ENCODE peak calls at places on chromosome 6, in five cellular contexts. U, G, Y, W and O are unnamed samples. For H3K27me3, the result is how much of the 10 kb centered on the place peaks cover.

GRCh38 chr6:90008908-90009501 is 114.7 kb downstream of the GJA10 start:
- ATAC-seq in U (no peak), G (no peak), Y (no peak), W (no peak), O (no peak)

GRCh38 chr6:122568865-122569264 is 41.3 kb upstream of the PKIB start:
- ATAC-seq in U (no peak), G (no peak), Y (no peak), W (no peak), O (no peak)

GRCh38 chr6:148491638-148492210 is 149.1 kb downstream of the SASH1 start:
- ATAC-seq in U (no peak), G (no peak), Y (no peak), W (no peak), O (no peak)

GRCh38 chr6:109183109-109183508 is 87.8 kb downstream of the CEP57L1 start:
- ATAC-seq in U (no peak), G (no peak), Y (peak), W (no peak), O (no peak)

GRCh38 chr6:147621280-147621679 is 112.8 kb downstream of the SAMD5 start:
- ATAC-seq in U (peak), G (no peak), Y (no peak), W (no peak), O (peak)

GRCh38 chr6:144115219-144115618 is 19.8 kb upstream of the SF3B5 start:
- ATAC-seq in U (no peak), G (no peak), Y (no peak), W (no peak), O (no peak)

GRCh38 chr6:43035495-43036194 is 14.2 kb downstream of the RRP36 start:
- ATAC-seq in U (peak), G (peak), Y (no peak), W (peak), O (no peak)

GRCh38 chr6:37512400-37512958 is 12.8 kb upstream of the CCDC167 start:
- ATAC-seq in U (no peak), G (no peak), Y (no peak), W (no peak), O (no peak)

GRCh38 chr6:24981385-24981758 is 45.6 kb upstream of the RIPOR2 start:
- ATAC-seq in U (no peak), G (no peak), Y (no peak), W (no peak), O (no peak)

GRCh38 chr6:37868447-37868825 is 48.9 kb downstream of the ZFAND3 start:
- ATAC-seq in U (no peak), G (peak), Y (peak), W (no peak), O (no peak)

GRCh38 chr6:5723905-5724691 is 282.6 kb downstream of the NRN1 start:
- ATAC-seq in U (no peak), G (no peak), Y (peak), W (peak), O (peak)

GRCh38 chr6:149271348-149272340 is 45.9 kb upstream of the TAB2 start:
- ATAC-seq in U (no peak), G (no peak), Y (peak), W (no peak), O (no peak)

GRCh38 chr6:16040282-16040974 is 88.5 kb upstream of the MYLIP start:
- ATAC-seq in U (no peak), G (no peak), Y (no peak), W (no peak), O (no peak)

GRCh38 chr6:131443514-131443913 is 129.5 kb upstream of the ARG1 start:
- ATAC-seq in U (no peak), G (no peak), Y (no peak), W (no peak), O (no peak)

GRCh38 chr6:22476811-22477210 is 92.6 kb upstream of the HDGFL1 start:
- ATAC-seq in U (no peak), G (no peak), Y (no peak), W (no peak), O (no peak)

GRCh38 chr6:147322299-147323162 is 118.3 kb downstream of the STXBP5 start:
- ATAC-seq in U (no peak), G (no peak), Y (peak), W (no peak), O (peak)

GRCh38 chr6:101069191-101069795 is 188.2 kb upstream of the ASCC3 start:
- ATAC-seq in U (no peak), G (no peak), Y (no peak), W (no peak), O (no peak)

GRCh38 chr6:160949531-160949930 is 42.0 kb upstream of the MAP3K4 start:
- ATAC-seq in U (no peak), G (no peak), Y (no peak), W (no peak), O (no peak)

GRCh38 chr6:124947821-124948451 is 14.3 kb upstream of the RNF217 start:
- ATAC-seq in U (no peak), G (no peak), Y (no peak), W (no peak), O (no peak)

GRCh38 chr6:125307150-125307838 is 5.5 kb upstream of the HDDC2 start:
- ATAC-seq in U (peak), G (peak), Y (no peak), W (no peak), O (no peak)

GRCh38 chr6:147787407-147787806 is 278.9 kb downstream of the SAMD5 start:
- ATAC-seq in U (no peak), G (no peak), Y (no peak), W (no peak), O (no peak)

GRCh38 chr6:167668754-167669552 is 157.8 kb upstream of the AFDN start:
- ATAC-seq in U (peak), G (peak), Y (no peak), W (no peak), O (no peak)

GRCh38 chr6:132020138-132020551 is 69.0 kb upstream of the CCN2 start:
- ATAC-seq in U (peak), G (peak), Y (no peak), W (peak), O (peak)

GRCh38 chr6:32952817-32953739 is at the start of gene HLA-DMA:
- ATAC-seq in U (peak), G (peak), Y (peak), W (peak), O (peak)

GRCh38 chr6:89140347-89141159 is 5.3 kb upstream of the PM20D2 start:
- ATAC-seq in U (peak), G (peak), Y (no peak), W (peak), O (no peak)

DNA sequence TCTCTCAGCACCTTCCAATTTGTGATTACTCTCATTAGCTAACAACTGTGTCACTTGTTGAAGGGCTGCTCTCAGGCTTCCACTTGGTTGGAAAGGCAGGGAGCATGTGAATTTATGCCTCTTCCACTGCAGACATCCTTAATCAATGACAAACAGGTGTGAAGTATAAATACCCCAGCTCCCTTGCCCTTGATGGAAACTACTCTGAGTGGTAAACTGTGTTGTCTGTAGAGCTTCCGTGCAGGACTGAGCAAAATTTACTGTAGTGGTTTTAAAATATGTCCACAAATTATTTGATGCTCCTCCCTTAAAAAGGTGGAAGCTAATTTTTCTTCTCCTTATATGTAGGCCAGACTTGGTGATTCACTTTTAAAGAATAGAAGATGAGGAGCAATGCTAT is 253.0 kb upstream of the TBX18 start:
- ATAC-seq in U (no peak), G (no peak), Y (no peak), W (no peak), O (no peak)
- H3K27ac ChIP-seq in U (no peak), G (no peak), Y (no peak), W (no peak), O (no peak)

GRCh38 chr6:28478518-28478917 is 35.2 kb upstream of the ZSCAN23 start:
- ATAC-seq in U (no peak), G (no peak), Y (no peak), W (no peak), O (no peak)

GRCh38 chr6:28474441-28475219 is 31.3 kb upstream of the ZSCAN23 start:
- ATAC-seq in U (no peak), G (no peak), Y (peak), W (no peak), O (no peak)

GRCh38 chr6:28485482-28485881 is 30.1 kb downstream of the GPX6 start:
- ATAC-seq in U (no peak), G (no peak), Y (no peak), W (no peak), O (no peak)

DNA sequence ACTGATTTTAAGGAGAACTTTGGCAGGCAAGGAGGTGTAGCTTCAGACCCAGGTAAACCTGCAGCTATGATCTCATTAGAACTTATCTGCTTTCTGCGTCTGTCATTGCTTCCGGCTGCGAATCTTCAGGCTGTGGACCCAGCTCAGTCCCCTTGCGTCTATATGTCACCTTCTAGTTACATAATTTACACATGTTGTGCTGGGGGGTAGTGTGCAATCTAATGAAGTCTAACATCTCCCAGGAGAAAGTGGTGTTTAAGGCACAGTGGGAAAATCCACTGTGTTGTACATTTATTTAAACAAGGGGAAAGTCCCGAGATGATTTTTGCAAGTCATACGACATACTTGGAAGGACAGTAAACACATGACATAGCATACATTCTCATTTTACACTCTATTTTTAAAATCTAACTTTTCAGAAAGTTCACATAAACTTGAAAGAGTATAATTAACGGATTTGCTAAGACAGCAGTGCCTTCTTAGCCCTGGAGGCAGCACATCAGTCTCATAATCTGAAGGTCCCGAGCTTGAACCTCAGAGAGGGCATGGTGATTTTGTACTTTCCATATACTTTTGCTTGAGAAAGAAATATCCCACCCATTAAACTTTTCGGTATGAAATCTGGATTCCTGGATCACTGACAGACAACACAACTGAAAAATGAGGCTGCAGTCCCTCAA is 35.2 kb downstream of the GPX6 start:
- ATAC-seq in U (no peak), G (no peak), Y (no peak), W (no peak), O (no peak)
- H3K27me3 ChIP-seq in U (under half), G (under half), Y (under half), W (under half), O (half or more)

DNA sequence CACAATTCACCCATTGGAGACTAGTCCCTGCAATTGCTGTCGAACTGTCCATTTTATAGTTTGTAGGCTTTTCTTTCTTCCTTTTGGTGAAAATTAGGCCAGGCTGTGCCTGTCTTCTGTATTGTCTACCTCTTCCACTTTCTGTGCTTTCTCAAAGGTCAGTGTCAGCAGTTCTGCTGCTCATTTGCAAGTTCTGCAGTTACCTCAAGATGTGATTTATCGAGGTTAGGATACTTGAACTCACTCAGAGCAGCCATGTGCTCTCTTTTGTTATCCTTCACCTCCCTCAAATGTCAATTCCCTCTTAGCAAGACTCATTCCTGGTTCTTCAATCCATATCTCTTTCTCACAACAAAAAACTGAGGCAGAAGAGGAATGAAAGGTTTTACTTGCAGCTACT is 179.1 kb downstream of the SLC35F1 start:
- ATAC-seq in U (no peak), G (no peak), Y (no peak), W (no peak), O (no peak)
- H3K27ac ChIP-seq in U (no peak), G (no peak), Y (no peak), W (no peak), O (no peak)

GRCh38 chr6:10837692-10837996 is 695 bp downstream of the MAK start:
- ATAC-seq in U (no peak), G (peak), Y (peak), W (peak), O (no peak)

GRCh38 chr6:10837009-10837691 is 1.2 kb downstream of the MAK start:
- ATAC-seq in U (no peak), G (no peak), Y (no peak), W (no peak), O (no peak)

GRCh38 chr6:10834823-10835222 is 3.5 kb downstream of the MAK start:
- ATAC-seq in U (no peak), G (no peak), Y (no peak), W (no peak), O (no peak)

GRCh38 chr6:10838794-10839333 is 525 bp upstream of the MAK start:
- ATAC-seq in U (no peak), G (peak), Y (peak), W (peak), O (peak)

DNA sequence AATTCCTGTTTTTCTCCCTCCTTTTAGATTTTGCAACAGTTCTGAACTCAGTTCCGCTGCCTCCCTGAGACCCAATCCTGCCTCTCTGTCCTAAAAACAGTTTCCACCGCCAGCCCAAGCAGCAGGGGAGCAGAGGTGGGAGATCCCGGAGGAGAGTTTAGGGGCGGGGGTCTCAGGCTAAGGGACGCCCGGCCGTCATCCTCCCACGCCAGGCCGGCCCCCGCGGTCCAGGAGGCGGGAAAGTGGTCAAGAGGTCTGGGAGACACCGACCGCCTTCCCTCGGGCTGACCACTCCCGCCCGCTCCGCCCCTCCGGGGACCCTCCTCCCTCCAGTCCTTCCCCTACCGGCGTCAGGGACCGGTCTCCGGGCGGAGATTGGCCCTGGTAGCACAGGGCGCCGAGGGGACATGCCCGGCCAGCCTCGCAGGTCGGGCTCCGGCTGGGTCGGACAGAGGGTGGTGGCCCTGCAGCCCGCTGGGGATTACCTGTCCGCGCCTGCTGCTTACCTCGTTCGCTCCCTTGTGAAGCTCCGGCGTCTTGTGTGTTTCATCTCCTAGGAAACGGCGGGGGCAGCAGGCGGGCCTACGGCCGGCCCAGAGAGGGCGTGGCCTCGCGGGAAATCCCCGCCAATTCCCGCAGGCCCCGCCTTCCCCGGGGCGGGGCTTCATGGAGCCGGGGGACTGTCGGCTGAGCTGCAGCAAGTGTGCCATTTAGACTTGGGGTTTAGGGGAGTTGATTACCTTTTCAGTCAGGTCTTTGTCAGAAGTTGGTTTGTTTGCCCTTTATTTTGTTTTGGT is at the start of gene MAK:
- ATAC-seq in U (peak), G (peak), Y (peak), W (peak), O (peak)
- H3K27me3 ChIP-seq in U (under half), G (half or more), Y (under half), W (under half), O (under half)